ENCODE peak calls at places on chromosomes 16 and 17, in six cellular contexts. X is substantia nigra; I is mesenchymal stem cell; Q is prostate gland; K is uterus; Y is CD8-positive, alpha-beta memory T cell. F is an unnamed sample.

GRCh38 chr16:4846503-4846900 is 586 bp downstream of the GLYR1 start:
- DNase-seq in I (peak), Y (no peak), X (peak), Q (peak), K (no peak), F (peak)

GRCh38 chr17:57544381-57544780 is 200.7 kb downstream of the CCDC182 start:
- DNase-seq in K (no peak), Y (no peak), X (no peak), Q (no peak), I (no peak), F (no peak)

GRCh38 chr16:73848993-73849392 is 447.6 kb upstream of the PSMD7 start:
- DNase-seq in K (no peak), Q (no peak), Y (no peak), X (no peak), I (no peak), F (no peak)

GRCh38 chr17:69501591-69502468 is 87.3 kb downstream of the MAP2K6 start:
- DNase-seq in Y (no peak), X (peak), Q (peak), K (no peak), I (peak), F (peak)

GRCh38 chr16:53147500-53148065 is 92.8 kb downstream of the CHD9 start:
- DNase-seq in I (no peak), Q (no peak), K (no peak), X (no peak), Y (no peak), F (no peak)

GRCh38 chr17:78924481-78925151 is 571 bp downstream of the TIMP2 start:
- DNase-seq in K (no peak), I (no peak), Q (no peak), X (no peak), Y (no peak), F (peak)

GRCh38 chr17:60534613-60535157 is 8.6 kb upstream of the APPBP2 start:
- DNase-seq in X (no peak), Y (no peak), Q (no peak), K (no peak), I (peak), F (no peak)

GRCh38 chr16:31869511-31870201 is 4.0 kb upstream of the ZNF267 start:
- DNase-seq in I (peak), Q (no peak), Y (peak), K (no peak), X (peak), F (peak)

GRCh38 chr17:68365469-68365868 is 74.2 kb downstream of the ARSG start:
- DNase-seq in Q (no peak), K (no peak), Y (no peak), X (no peak), I (no peak), F (no peak)

GRCh38 chr17:15406081-15406480 is 61.3 kb downstream of the CDRT4 start:
- DNase-seq in X (no peak), K (no peak), I (peak), Q (no peak), Y (no peak), F (no peak)

GRCh38 chr16:25747160-25747758 is 55.5 kb downstream of the HS3ST4 start:
- DNase-seq in X (peak), K (no peak), Y (no peak), Q (no peak), I (no peak), F (no peak)

GRCh38 chr16:57357330-57358151 is 1.0 kb upstream of the CCL22 start:
- DNase-seq in K (no peak), Y (no peak), Q (no peak), I (no peak), X (no peak), F (no peak)

GRCh38 chr17:18321309-18321708 is 6.2 kb downstream of the SMCR8 start:
- DNase-seq in Y (no peak), I (peak), K (no peak), X (no peak), Q (no peak), F (no peak)

GRCh38 chr16:5874899-5875298 is 777.3 kb upstream of the EEF2KMT start:
- DNase-seq in K (no peak), X (no peak), Q (no peak), I (no peak), Y (no peak), F (no peak)

GRCh38 chr16:25585526-25585925 is 106.2 kb upstream of the HS3ST4 start:
- DNase-seq in Y (no peak), K (no peak), I (no peak), X (no peak), Q (no peak), F (no peak)

GRCh38 chr17:82239401-82239925 is 10.6 kb downstream of the SLC16A3 start:
- DNase-seq in X (no peak), K (no peak), I (no peak), Y (peak), Q (no peak), F (no peak)

GRCh38 chr17:60269417-60269816 is 119.6 kb downstream of the CA4 start:
- DNase-seq in I (no peak), Q (no peak), X (no peak), K (no peak), Y (no peak), F (no peak)

GRCh38 chr16:569445-570254 is at the start of gene PIGQ:
- DNase-seq in K (peak), I (peak), Y (peak), X (peak), Q (peak), F (peak)

GRCh38 chr17:34782271-34782670 is 179.0 kb downstream of the CCT6B start:
- DNase-seq in Q (no peak), K (no peak), Y (no peak), I (no peak), X (no peak), F (no peak)

GRCh38 chr16:90019543-90020259 is 445 bp upstream of the DBNDD1 start:
- DNase-seq in I (peak), K (no peak), Y (peak), Q (no peak), X (peak), F (no peak)

GRCh38 chr16:24989417-24989978 is 25.7 kb downstream of the ARHGAP17 start:
- DNase-seq in K (no peak), X (no peak), Y (no peak), Q (no peak), I (no peak), F (no peak)

GRCh38 chr16:57564571-57565270 is 22.3 kb downstream of the ADGRG5 start:
- DNase-seq in X (no peak), I (peak), K (no peak), Y (no peak), Q (no peak), F (no peak)

GRCh38 chr16:3879258-3879886 is 1.1 kb downstream of the CREBBP start:
- DNase-seq in K (no peak), X (no peak), Y (no peak), Q (peak), I (peak), F (peak)

GRCh38 chr17:80049986-80050385 is 13.5 kb downstream of the CCDC40 start:
- DNase-seq in X (no peak), Q (no peak), I (no peak), K (no peak), Y (no peak), F (no peak)

GRCh38 chr16:83720213-83720612 is 87.6 kb upstream of the HSBP1 start:
- DNase-seq in Q (no peak), Y (no peak), K (no peak), I (no peak), X (no peak), F (no peak)

GRCh38 chr16:2388139-2388874 is 40.9 kb upstream of the CCNF start:
- DNase-seq in I (no peak), Q (no peak), K (no peak), X (no peak), Y (no peak), F (no peak)

GRCh38 chr17:33292184-33292980 is 713 bp downstream of the ASIC2 start:
- DNase-seq in I (peak), Y (no peak), K (no peak), X (no peak), Q (no peak), F (no peak)

GRCh38 chr17:72369366-72369765 is 248.5 kb downstream of the SOX9 start:
- DNase-seq in K (no peak), Y (no peak), I (no peak), Q (no peak), X (no peak), F (no peak)

GRCh38 chr16:30494028-30494427 is 21.5 kb downstream of the ITGAL start:
- DNase-seq in Q (no peak), Y (no peak), I (no peak), X (no peak), K (no peak), F (no peak)

GRCh38 chr17:32497431-32498205 is 10.8 kb downstream of the CDK5R1 start:
- DNase-seq in Q (no peak), I (peak), K (no peak), X (no peak), Y (no peak), F (no peak)

GRCh38 chr17:28912281-28912937 is 9.5 kb upstream of the DHRS13 start:
- DNase-seq in Y (no peak), Q (no peak), I (no peak), K (no peak), X (no peak), F (no peak)

GRCh38 chr16:11992008-11992584 is 15.6 kb downstream of the SNX29 start:
- DNase-seq in X (no peak), I (no peak), Q (no peak), Y (no peak), K (no peak), F (no peak)

GRCh38 chr17:20072692-20072992 is 63.5 kb downstream of the SPECC1 start:
- DNase-seq in Q (no peak), I (no peak), Y (no peak), K (no peak), X (no peak), F (no peak)

GRCh38 chr16:30567160-30567990 is 4.1 kb downstream of the ZNF688 start:
- DNase-seq in I (peak), X (no peak), K (no peak), Q (no peak), Y (peak), F (no peak)

GRCh38 chr16:47143329-47143676 is 442 bp downstream of the NETO2 start:
- DNase-seq in Y (peak), I (peak), Q (peak), K (no peak), X (peak), F (peak)

GRCh38 chr16:28572659-28573510 is 19.2 kb downstream of the SGF29 start:
- DNase-seq in K (peak), I (peak), X (no peak), Y (no peak), Q (no peak), F (peak)

GRCh38 chr17:1713160-1713877 is 3.1 kb upstream of the TLCD2 start:
- DNase-seq in Y (no peak), I (no peak), K (no peak), X (no peak), Q (no peak), F (no peak)

GRCh38 chr17:37648555-37648954 is 5.3 kb upstream of the DDX52 start:
- DNase-seq in Y (no peak), Q (no peak), I (peak), K (no peak), X (no peak), F (no peak)

GRCh38 chr16:3112058-3112880 is at the start of gene ZNF205:
- DNase-seq in I (peak), K (peak), Y (no peak), Q (peak), X (peak), F (peak)

GRCh38 chr17:57862410-57862989 is 12.7 kb upstream of the MRPS23 start:
- DNase-seq in X (no peak), I (no peak), Y (no peak), Q (no peak), K (peak), F (no peak)

DNA sequence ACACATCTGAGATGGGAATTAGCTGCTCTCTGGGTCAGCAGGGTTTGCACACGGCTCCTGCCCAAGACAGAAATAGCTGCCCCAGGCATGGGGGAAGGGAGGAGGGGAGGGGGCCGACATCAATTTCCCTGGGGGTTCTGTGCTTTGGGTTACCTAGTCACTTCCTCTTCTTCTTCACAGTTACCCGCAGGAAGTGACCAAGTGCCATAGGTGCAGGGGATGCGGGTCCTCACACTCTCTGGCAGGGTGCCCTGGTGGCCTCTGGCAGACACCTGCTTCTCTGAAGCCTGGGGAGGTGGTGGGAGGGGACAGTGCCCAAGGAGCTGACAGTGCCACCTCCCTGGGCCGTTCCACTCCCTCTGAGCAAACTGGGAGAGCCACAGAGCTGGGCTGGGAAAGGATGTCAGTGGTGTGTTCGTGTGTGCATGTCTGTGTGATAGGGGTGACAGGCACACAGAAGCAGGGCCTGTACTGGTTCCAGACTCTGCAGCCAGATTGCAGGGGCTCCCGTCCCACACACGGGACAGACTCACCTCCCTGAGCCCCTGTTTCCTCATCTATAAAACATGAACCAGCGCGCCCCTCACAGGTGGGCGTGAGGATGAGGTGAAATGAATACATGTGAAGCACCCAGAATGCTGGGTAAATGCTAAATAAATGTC is 18.2 kb downstream of the SCN4A start:
- DNase-seq in Y (no peak), X (no peak), K (no peak), I (no peak), Q (no peak), F (no peak)
- H3K27ac ChIP-seq in Y (no peak), X (no peak), K (no peak), I (no peak), Q (no peak), F (no peak)

DNA sequence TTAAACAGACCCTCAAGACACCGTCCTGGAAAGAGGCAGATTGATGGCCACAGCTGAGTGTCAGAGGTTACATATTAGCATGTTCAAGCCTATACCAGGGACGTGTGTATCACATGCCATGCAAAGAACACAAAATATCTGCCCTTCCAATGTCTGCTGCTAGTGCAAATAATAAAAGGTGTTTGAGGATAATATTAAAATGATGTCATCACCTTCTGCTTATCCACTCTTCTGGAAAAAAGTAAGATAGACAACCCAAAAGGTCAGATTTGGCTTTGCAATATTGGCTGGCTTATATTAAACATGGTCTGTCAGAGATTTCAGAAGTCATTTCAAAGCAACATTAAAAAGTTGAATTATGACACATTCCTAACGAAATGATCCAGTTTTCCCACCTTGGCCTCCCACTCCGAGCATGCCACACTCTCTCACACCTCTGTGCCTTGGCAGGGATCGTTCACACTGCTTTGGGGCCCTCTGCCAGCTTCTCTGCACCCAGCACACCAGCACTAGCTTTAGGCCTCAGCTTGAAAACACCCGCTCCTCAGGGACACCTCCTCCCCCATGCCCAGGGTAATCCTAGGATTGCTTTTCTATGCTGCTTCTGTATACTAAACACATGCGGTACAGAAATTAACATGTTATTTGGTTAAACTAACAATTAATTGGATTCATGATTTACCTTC is 248.2 kb downstream of the NTN1 start:
- DNase-seq in Y (no peak), X (no peak), I (no peak), Q (no peak), K (no peak), F (no peak)
- H3K27ac ChIP-seq in Y (no peak), X (no peak), I (no peak), Q (no peak), K (no peak), F (no peak)

GRCh38 chr16:66004706-66005105 is 361.8 kb upstream of the CDH5 start:
- DNase-seq in I (no peak), K (peak), X (no peak), Q (no peak), Y (no peak), F (no peak)

GRCh38 chr16:66007717-66008116 is 358.8 kb upstream of the CDH5 start:
- DNase-seq in Y (no peak), I (peak), X (no peak), K (no peak), Q (no peak), F (no peak)

GRCh38 chr16:66006485-66006884 is 360.0 kb upstream of the CDH5 start:
- DNase-seq in K (no peak), Q (no peak), X (no peak), I (no peak), Y (no peak), F (no peak)

GRCh38 chr16:66003196-66003595 is 363.3 kb upstream of the CDH5 start:
- DNase-seq in K (no peak), Y (no peak), I (peak), Q (no peak), X (no peak), F (no peak)

GRCh38 chr16:66008136-66008535 is 358.4 kb upstream of the CDH5 start:
- DNase-seq in I (no peak), Y (no peak), Q (no peak), X (no peak), K (no peak), F (no peak)
- H3K27ac ChIP-seq in I (no peak), Y (no peak), Q (no peak), X (no peak), K (no peak), F (no peak)

GRCh38 chr16:27364493-27365141 is 37.4 kb upstream of the IL21R start:
- DNase-seq in Y (no peak), I (no peak), X (no peak), Q (peak), K (no peak), F (no peak)
- H3K27ac ChIP-seq in Y (no peak), I (peak), X (no peak), Q (no peak), K (no peak), F (no peak)